ENCODE peak calls at places on chromosomes 3 and 15, in ten cellular contexts. J is GM06990, P is neural crest cell, I is thoracic aorta, K is epithelial cell of proximal tubule, N is PC-3, Q is H1, W is AG04449, U is IMR-90, C is cardiac fibroblast. R is an unnamed sample.

GRCh38 chr15:68271854-68272471 is 5.6 kb upstream of the FEM1B start:
- DNase-seq in U (peak; percentile 92), Q (no peak), W (peak; percentile 68), N (peak; percentile 96), I (no peak), P (no peak), J (no peak), K (no peak), C (peak; percentile 81), R (no peak)

GRCh38 chr3:10655131-10655530 is 149.7 kb upstream of the ATP2B2 start:
- DNase-seq in I (no peak), J (no peak), N (no peak), C (no peak), Q (no peak), U (no peak), K (no peak), P (no peak), W (no peak), R (no peak)

GRCh38 chr15:92656089-92656488 is 514 bp upstream of the FAM174B start:
- DNase-seq in P (no peak), K (no peak), U (no peak), W (no peak), J (no peak), N (no peak), I (no peak), Q (peak; percentile 45), C (no peak), R (no peak)

GRCh38 chr3:102353148-102353547 is 81.7 kb upstream of the ZPLD1 start:
- DNase-seq in N (no peak), C (peak; percentile 61), W (no peak), K (no peak), I (no peak), Q (no peak), P (no peak), J (no peak), U (no peak), R (no peak)

GRCh38 chr3:190193210-190193609 is 72.5 kb upstream of the P3H2 start:
- DNase-seq in C (peak; percentile 15), P (no peak), J (no peak), W (no peak), K (no peak), Q (no peak), I (no peak), N (no peak), U (peak; percentile 61), R (no peak)

GRCh38 chr3:182241777-182242556 is 530.2 kb downstream of the SOX2 start:
- DNase-seq in U (no peak), Q (no peak), K (no peak), N (no peak), P (peak; percentile 64), C (peak; percentile 3), W (no peak), I (no peak), J (no peak), R (no peak)

GRCh38 chr3:101870138-101870537 is 20.8 kb downstream of the NFKBIZ start:
- DNase-seq in J (no peak), K (no peak), I (no peak), W (no peak), N (peak; percentile 75), C (no peak), U (no peak), Q (no peak), P (no peak), R (no peak)

GRCh38 chr15:52391074-52391473 is 95.5 kb upstream of the MYO5C start:
- DNase-seq in U (no peak), Q (no peak), I (no peak), J (no peak), K (no peak), P (no peak), N (no peak), W (no peak), C (no peak), R (no peak)

GRCh38 chr15:96087180-96087886 is 243.2 kb upstream of the NR2F2 start:
- DNase-seq in U (no peak), W (no peak), Q (no peak), I (no peak), P (no peak), J (no peak), N (no peak), C (no peak), K (no peak), R (no peak)

GRCh38 chr15:20671665-20672064 is 130.1 kb upstream of the GOLGA6L6 start:
- DNase-seq in K (no peak), I (no peak), P (no peak), U (no peak), N (no peak), C (no peak), Q (no peak), J (no peak), W (no peak), R (no peak)

GRCh38 chr3:38853021-38853420 is 37.0 kb upstream of the SCN10A start:
- DNase-seq in J (no peak), W (no peak), P (no peak), I (no peak), Q (no peak), N (no peak), C (no peak), K (no peak), U (peak; percentile 25), R (no peak)

GRCh38 chr3:44886561-44886960 is 12.2 kb downstream of the TGM4 start:
- DNase-seq in P (no peak), N (peak; percentile 99), U (no peak), J (no peak), K (no peak), I (no peak), Q (no peak), C (peak; percentile 51), W (no peak), R (no peak)

GRCh38 chr15:48865387-48866079 is 12.4 kb upstream of the EID1 start:
- DNase-seq in J (no peak), C (peak; percentile 75), N (no peak), Q (no peak), U (peak; percentile 71), K (no peak), P (no peak), I (no peak), W (no peak), R (no peak)

GRCh38 chr3:45499529-45499928 is 95.0 kb upstream of the LIMD1 start:
- DNase-seq in J (no peak), C (peak; percentile 77), P (no peak), I (no peak), W (no peak), N (peak; percentile 72), U (peak; percentile 66), Q (no peak), K (peak; percentile 9), R (no peak)

GRCh38 chr15:70627734-70628541 is 135.4 kb downstream of the UACA start:
- DNase-seq in U (no peak), K (no peak), W (no peak), P (no peak), J (no peak), I (no peak), Q (no peak), C (no peak), N (no peak), R (no peak)

GRCh38 chr3:73419179-73419803 is 205.4 kb downstream of the PDZRN3 start:
- DNase-seq in P (no peak), W (no peak), K (no peak), C (peak; percentile 59), U (peak; percentile 89), Q (no peak), N (no peak), J (no peak), I (no peak), R (no peak)
- TF ChIP-seq CTCF in P (peak; percentile 51), W (peak; percentile 2), K (no peak), C (peak; percentile 21), U (peak; percentile 44), Q (peak; percentile 70), N (no peak), J (no peak), I (peak; percentile 29), R (no peak)

GRCh38 chr3:187042062-187042745 is 97.1 kb downstream of the RPL39L start:
- DNase-seq in W (no peak), U (no peak), I (no peak), C (no peak), P (no peak), J (no peak), N (no peak), Q (no peak), K (no peak), R (no peak)

GRCh38 chr3:187044206-187044605 is 95.1 kb downstream of the RPL39L start:
- DNase-seq in I (no peak), C (peak; percentile 39), P (no peak), U (no peak), N (no peak), W (no peak), Q (no peak), J (peak; percentile 69), K (no peak), R (peak; percentile 69)

GRCh38 chr3:187046033-187046432 is 93.3 kb downstream of the RPL39L start:
- DNase-seq in W (no peak), C (no peak), P (no peak), Q (no peak), I (no peak), U (no peak), J (no peak), K (no peak), N (no peak), R (no peak)

GRCh38 chr3:187042874-187043458 is 96.3 kb downstream of the RPL39L start:
- DNase-seq in C (no peak), N (no peak), Q (no peak), W (no peak), I (no peak), U (no peak), P (no peak), K (no peak), J (no peak), R (no peak)

GRCh38 chr3:187044871-187045552 is 94.3 kb downstream of the RPL39L start:
- DNase-seq in K (no peak), U (no peak), P (no peak), Q (no peak), J (no peak), C (peak; percentile 37), I (no peak), W (no peak), N (no peak), R (no peak)
- TF ChIP-seq CTCF in K (no peak), U (no peak), P (peak; percentile 34), Q (no peak), J (no peak), C (no peak), I (no peak), W (no peak), N (peak; percentile 32), R (no peak)

DNA sequence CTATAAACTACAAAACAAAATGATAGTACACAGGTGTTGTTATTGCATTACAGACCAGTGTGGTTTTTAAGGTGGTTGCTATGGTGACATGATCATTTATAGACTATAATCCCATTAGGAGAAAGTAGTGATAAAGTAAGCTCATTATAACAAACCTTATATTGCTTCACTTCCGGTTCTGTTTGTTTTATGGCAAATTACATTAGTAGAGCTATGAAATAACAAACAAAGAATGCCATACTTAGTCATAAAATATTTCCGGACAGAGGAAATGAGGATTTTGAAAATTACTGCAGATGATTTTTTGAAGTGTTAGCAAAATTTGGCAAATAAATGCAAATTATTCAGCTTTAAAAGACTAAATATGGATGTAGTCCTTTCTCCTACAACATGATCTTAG is 640.4 kb upstream of the ARPP21 start:
- DNase-seq in N (no peak), K (no peak), J (no peak), C (peak; percentile 3), P (no peak), U (no peak), Q (no peak), W (no peak), I (no peak), R (no peak)
- TF ChIP-seq CTCF in N (no peak), K (no peak), J (no peak), C (no peak), P (no peak), U (no peak), Q (no peak), W (no peak), I (no peak), R (no peak)

GRCh38 chr3:16600771-16601538 is 4.3 kb downstream of the DAZL start:
- DNase-seq in P (peak; percentile 73), J (no peak), K (peak; percentile 30), Q (peak; percentile 80), C (peak; percentile 93), N (peak; percentile 87), U (peak; percentile 81), I (peak; percentile 54), W (peak; percentile 53), R (peak; percentile 56)
- TF ChIP-seq CTCF in P (peak; percentile 97), J (peak; percentile 67), K (peak; percentile 79), Q (peak; percentile 66), C (peak; percentile 68), N (peak; percentile 87), U (peak; percentile 88), I (peak; percentile 80), W (peak; percentile 63), R (peak; percentile 78)